ENCODE peak calls at places on chromosome 7, in eight cellular contexts. One of them, this sample, is unnamed. For H3K79me2, the result is how much of the 10 kb centered on the place peaks cover.

GRCh38 chr7:20329389-20330175 is 1.1 kb upstream of the ITGB8 start:
- DNase-seq in OCI-LY7: no peak
- DNase-seq in astrocyte: peak
- DNase-seq in H9: peak
- DNase-seq in neural progenitor cell: peak
- DNase-seq in osteoblast: peak
- DNase-seq in mesendoderm: peak
- DNase-seq in GM23248: peak
- DNase-seq in this sample: peak

GRCh38 chr7:12640299-12641096 is 46.9 kb upstream of the ARL4A start:
- DNase-seq in astrocyte: no peak
- DNase-seq in osteoblast: no peak
- DNase-seq in GM23248: no peak
- DNase-seq in neural progenitor cell: no peak
- DNase-seq in mesendoderm: no peak
- DNase-seq in H9: no peak
- DNase-seq in OCI-LY7: no peak
- DNase-seq in this sample: no peak

GRCh38 chr7:44046321-44047061 is 2.0 kb downstream of the DBNL start:
- DNase-seq in osteoblast: peak
- DNase-seq in mesendoderm: no peak
- DNase-seq in OCI-LY7: peak
- DNase-seq in neural progenitor cell: no peak
- DNase-seq in H9: no peak
- DNase-seq in GM23248: no peak
- DNase-seq in astrocyte: no peak
- DNase-seq in this sample: peak

GRCh38 chr7:82167568-82168314 is 275.8 kb downstream of the CACNA2D1 start:
- DNase-seq in osteoblast: no peak
- DNase-seq in GM23248: no peak
- DNase-seq in H9: no peak
- DNase-seq in mesendoderm: peak
- DNase-seq in OCI-LY7: no peak
- DNase-seq in neural progenitor cell: no peak
- DNase-seq in astrocyte: no peak
- DNase-seq in this sample: peak

GRCh38 chr7:14242186-14242585 is 252.7 kb upstream of the ETV1 start:
- DNase-seq in H9: no peak
- DNase-seq in astrocyte: no peak
- DNase-seq in osteoblast: no peak
- DNase-seq in mesendoderm: peak
- DNase-seq in GM23248: no peak
- DNase-seq in neural progenitor cell: peak
- DNase-seq in OCI-LY7: no peak
- DNase-seq in this sample: no peak

GRCh38 chr7:39132306-39132705 is 154.6 kb downstream of the POU6F2 start:
- DNase-seq in GM23248: no peak
- DNase-seq in H9: no peak
- DNase-seq in OCI-LY7: no peak
- DNase-seq in astrocyte: no peak
- DNase-seq in osteoblast: no peak
- DNase-seq in mesendoderm: no peak
- DNase-seq in neural progenitor cell: no peak
- DNase-seq in this sample: no peak

GRCh38 chr7:2313450-2314208 is 612 bp downstream of the SNX8 start:
- DNase-seq in GM23248: peak
- DNase-seq in H9: no peak
- DNase-seq in osteoblast: no peak
- DNase-seq in OCI-LY7: peak
- DNase-seq in mesendoderm: peak
- DNase-seq in astrocyte: no peak
- DNase-seq in neural progenitor cell: no peak
- DNase-seq in this sample: no peak

GRCh38 chr7:20287317-20287716 is 43.4 kb upstream of the ITGB8 start:
- DNase-seq in mesendoderm: peak
- DNase-seq in GM23248: no peak
- DNase-seq in osteoblast: no peak
- DNase-seq in neural progenitor cell: no peak
- DNase-seq in OCI-LY7: no peak
- DNase-seq in H9: no peak
- DNase-seq in astrocyte: no peak
- DNase-seq in this sample: no peak

GRCh38 chr7:13727279-13727678 is 262.2 kb downstream of the ETV1 start:
- DNase-seq in GM23248: no peak
- DNase-seq in astrocyte: peak
- DNase-seq in neural progenitor cell: no peak
- DNase-seq in mesendoderm: no peak
- DNase-seq in osteoblast: no peak
- DNase-seq in OCI-LY7: no peak
- DNase-seq in H9: no peak
- DNase-seq in this sample: no peak

GRCh38 chr7:66143876-66144332 is 29.3 kb downstream of the CRCP start:
- DNase-seq in GM23248: no peak
- DNase-seq in astrocyte: no peak
- DNase-seq in neural progenitor cell: no peak
- DNase-seq in mesendoderm: no peak
- DNase-seq in osteoblast: no peak
- DNase-seq in H9: no peak
- DNase-seq in OCI-LY7: no peak
- DNase-seq in this sample: no peak

GRCh38 chr7:88758355-88759215 is 915 bp upstream of the ZNF804B start:
- DNase-seq in osteoblast: no peak
- DNase-seq in neural progenitor cell: peak
- DNase-seq in mesendoderm: peak
- DNase-seq in GM23248: peak
- DNase-seq in H9: peak
- DNase-seq in astrocyte: peak
- DNase-seq in OCI-LY7: no peak
- DNase-seq in this sample: no peak

GRCh38 chr7:95476072-95476845 is 9.5 kb upstream of the ASB4 start:
- DNase-seq in OCI-LY7: no peak
- DNase-seq in neural progenitor cell: no peak
- DNase-seq in H9: no peak
- DNase-seq in osteoblast: no peak
- DNase-seq in mesendoderm: peak
- DNase-seq in astrocyte: no peak
- DNase-seq in GM23248: no peak
- DNase-seq in this sample: no peak

GRCh38 chr7:75611557-75612178 is 119.5 kb downstream of the SPDYE5 start:
- DNase-seq in H9: peak
- DNase-seq in astrocyte: no peak
- DNase-seq in OCI-LY7: no peak
- DNase-seq in neural progenitor cell: peak
- DNase-seq in osteoblast: peak
- DNase-seq in mesendoderm: peak
- DNase-seq in GM23248: no peak
- DNase-seq in this sample: no peak

GRCh38 chr7:149006345-149006725 is 22.0 kb downstream of the PDIA4 start:
- DNase-seq in astrocyte: no peak
- DNase-seq in mesendoderm: no peak
- DNase-seq in neural progenitor cell: no peak
- DNase-seq in H9: peak
- DNase-seq in OCI-LY7: no peak
- DNase-seq in osteoblast: no peak
- DNase-seq in GM23248: no peak
- DNase-seq in this sample: no peak

GRCh38 chr7:151575471-151575870 is 55.8 kb upstream of the RHEB start:
- DNase-seq in OCI-LY7: no peak
- DNase-seq in H9: no peak
- DNase-seq in neural progenitor cell: no peak
- DNase-seq in GM23248: no peak
- DNase-seq in osteoblast: no peak
- DNase-seq in mesendoderm: no peak
- DNase-seq in astrocyte: no peak
- DNase-seq in this sample: peak

DNA sequence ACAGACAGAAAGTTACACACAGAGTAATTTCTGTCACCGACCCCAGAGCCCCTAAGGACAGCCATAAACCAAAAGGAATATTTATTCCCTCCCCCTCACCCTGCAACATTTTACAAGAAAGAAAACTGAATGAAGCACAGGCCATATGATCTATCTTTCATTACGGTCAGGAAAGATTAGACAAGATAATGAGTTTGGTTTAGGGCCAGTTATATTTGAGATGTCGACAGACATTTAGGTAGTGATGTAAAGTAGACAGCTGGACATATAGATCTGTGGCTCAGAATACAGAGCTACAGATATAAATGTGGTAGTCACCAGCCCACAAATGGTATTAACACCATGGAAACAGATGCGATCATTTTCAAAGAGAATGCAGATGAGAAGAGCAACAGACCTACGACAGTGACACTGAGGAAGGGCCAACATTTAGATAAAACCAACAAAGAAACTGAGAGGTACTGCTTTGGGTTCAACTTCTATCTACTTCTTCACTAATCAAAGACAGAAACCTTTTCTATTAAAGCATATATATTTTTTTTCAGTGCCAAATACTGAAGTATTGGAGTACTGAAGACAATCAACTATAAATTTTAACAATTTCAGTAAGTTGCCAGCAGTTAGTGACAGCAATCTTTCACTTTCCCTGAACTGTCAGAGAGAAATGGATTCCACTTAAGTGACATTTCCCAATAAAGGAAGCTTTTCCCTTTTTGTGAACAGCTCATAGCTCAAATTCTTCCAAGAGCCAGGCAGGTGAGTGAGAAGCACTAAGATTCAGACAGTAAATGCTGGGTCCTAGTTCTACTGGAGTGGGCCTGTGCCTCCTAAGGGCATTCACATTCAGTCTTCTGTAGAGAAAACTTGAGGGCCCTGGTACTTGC is 142.3 kb downstream of the SRPK2 start:
- DNase-seq in H9: no peak
- DNase-seq in osteoblast: no peak
- DNase-seq in GM23248: no peak
- DNase-seq in astrocyte: no peak
- DNase-seq in mesendoderm: no peak
- DNase-seq in neural progenitor cell: no peak
- DNase-seq in OCI-LY7: no peak
- DNase-seq in this sample: peak
- H3K79me2 ChIP-seq in H9: under half
- H3K79me2 ChIP-seq in osteoblast: half or more
- H3K79me2 ChIP-seq in GM23248: half or more
- H3K79me2 ChIP-seq in astrocyte: under half
- H3K79me2 ChIP-seq in mesendoderm: under half
- H3K79me2 ChIP-seq in neural progenitor cell: under half
- H3K79me2 ChIP-seq in OCI-LY7: under half
- H3K79me2 ChIP-seq in this sample: under half

GRCh38 chr7:137928626-137929025 is 73.3 kb downstream of the CREB3L2 start:
- DNase-seq in GM23248: no peak
- DNase-seq in neural progenitor cell: no peak
- DNase-seq in OCI-LY7: no peak
- DNase-seq in H9: no peak
- DNase-seq in astrocyte: no peak
- DNase-seq in osteoblast: no peak
- DNase-seq in mesendoderm: no peak
- DNase-seq in this sample: no peak

GRCh38 chr7:137925091-137925490 is 76.8 kb downstream of the CREB3L2 start:
- DNase-seq in OCI-LY7: no peak
- DNase-seq in H9: no peak
- DNase-seq in GM23248: peak
- DNase-seq in astrocyte: no peak
- DNase-seq in osteoblast: no peak
- DNase-seq in mesendoderm: no peak
- DNase-seq in neural progenitor cell: no peak
- DNase-seq in this sample: no peak

GRCh38 chr7:137923380-137923779 is 76.6 kb upstream of the DGKI start:
- DNase-seq in GM23248: peak
- DNase-seq in OCI-LY7: no peak
- DNase-seq in osteoblast: peak
- DNase-seq in neural progenitor cell: no peak
- DNase-seq in astrocyte: peak
- DNase-seq in mesendoderm: no peak
- DNase-seq in H9: no peak
- DNase-seq in this sample: no peak

GRCh38 chr7:137927386-137927785 is 74.5 kb downstream of the CREB3L2 start:
- DNase-seq in H9: no peak
- DNase-seq in GM23248: no peak
- DNase-seq in OCI-LY7: no peak
- DNase-seq in mesendoderm: no peak
- DNase-seq in astrocyte: no peak
- DNase-seq in osteoblast: peak
- DNase-seq in neural progenitor cell: no peak
- DNase-seq in this sample: no peak

GRCh38 chr7:137925754-137926153 is 76.1 kb downstream of the CREB3L2 start:
- DNase-seq in GM23248: no peak
- DNase-seq in astrocyte: no peak
- DNase-seq in OCI-LY7: no peak
- DNase-seq in H9: no peak
- DNase-seq in osteoblast: no peak
- DNase-seq in neural progenitor cell: no peak
- DNase-seq in mesendoderm: no peak
- DNase-seq in this sample: no peak
- H3K79me2 ChIP-seq in GM23248: half or more
- H3K79me2 ChIP-seq in astrocyte: half or more
- H3K79me2 ChIP-seq in OCI-LY7: under half
- H3K79me2 ChIP-seq in H9: under half
- H3K79me2 ChIP-seq in osteoblast: half or more
- H3K79me2 ChIP-seq in neural progenitor cell: under half
- H3K79me2 ChIP-seq in mesendoderm: under half
- H3K79me2 ChIP-seq in this sample: under half

GRCh38 chr7:116872026-116872425 is 9.6 kb downstream of the CAPZA2 start:
- DNase-seq in astrocyte: no peak
- DNase-seq in osteoblast: no peak
- DNase-seq in H9: no peak
- DNase-seq in neural progenitor cell: no peak
- DNase-seq in GM23248: peak
- DNase-seq in OCI-LY7: no peak
- DNase-seq in mesendoderm: no peak
- DNase-seq in this sample: no peak

GRCh38 chr7:116871061-116871700 is 8.8 kb downstream of the CAPZA2 start:
- DNase-seq in astrocyte: no peak
- DNase-seq in osteoblast: no peak
- DNase-seq in H9: no peak
- DNase-seq in OCI-LY7: no peak
- DNase-seq in neural progenitor cell: no peak
- DNase-seq in GM23248: no peak
- DNase-seq in mesendoderm: peak
- DNase-seq in this sample: no peak

GRCh38 chr7:116877443-116878217 is 15.2 kb downstream of the CAPZA2 start:
- DNase-seq in osteoblast: no peak
- DNase-seq in astrocyte: no peak
- DNase-seq in H9: no peak
- DNase-seq in mesendoderm: no peak
- DNase-seq in OCI-LY7: no peak
- DNase-seq in GM23248: no peak
- DNase-seq in neural progenitor cell: no peak
- DNase-seq in this sample: no peak

GRCh38 chr7:116876664-116877442 is 14.5 kb downstream of the CAPZA2 start:
- DNase-seq in mesendoderm: peak
- DNase-seq in H9: no peak
- DNase-seq in osteoblast: peak
- DNase-seq in astrocyte: peak
- DNase-seq in neural progenitor cell: peak
- DNase-seq in GM23248: no peak
- DNase-seq in OCI-LY7: no peak
- DNase-seq in this sample: no peak

GRCh38 chr7:116873619-116874018 is 11.2 kb downstream of the CAPZA2 start:
- DNase-seq in H9: no peak
- DNase-seq in neural progenitor cell: no peak
- DNase-seq in astrocyte: no peak
- DNase-seq in GM23248: no peak
- DNase-seq in mesendoderm: no peak
- DNase-seq in OCI-LY7: no peak
- DNase-seq in osteoblast: no peak
- DNase-seq in this sample: no peak
- H3K79me2 ChIP-seq in H9: under half
- H3K79me2 ChIP-seq in neural progenitor cell: half or more
- H3K79me2 ChIP-seq in astrocyte: half or more
- H3K79me2 ChIP-seq in GM23248: half or more
- H3K79me2 ChIP-seq in mesendoderm: half or more
- H3K79me2 ChIP-seq in OCI-LY7: half or more
- H3K79me2 ChIP-seq in osteoblast: half or more
- H3K79me2 ChIP-seq in this sample: under half

GRCh38 chr7:137934176-137934826 is 67.6 kb downstream of the CREB3L2 start:
- DNase-seq in neural progenitor cell: no peak
- DNase-seq in GM23248: no peak
- DNase-seq in mesendoderm: no peak
- DNase-seq in H9: no peak
- DNase-seq in astrocyte: no peak
- DNase-seq in OCI-LY7: no peak
- DNase-seq in osteoblast: peak
- DNase-seq in this sample: no peak
- H3K79me2 ChIP-seq in neural progenitor cell: under half
- H3K79me2 ChIP-seq in GM23248: half or more
- H3K79me2 ChIP-seq in mesendoderm: under half
- H3K79me2 ChIP-seq in H9: under half
- H3K79me2 ChIP-seq in astrocyte: half or more
- H3K79me2 ChIP-seq in OCI-LY7: under half
- H3K79me2 ChIP-seq in osteoblast: half or more
- H3K79me2 ChIP-seq in this sample: under half